ENCODE peak calls at places on chromosomes 2 and 18, in eight cellular contexts. One of them, this sample, is unnamed. For H3K27me3, the result is how much of the 10 kb centered on the place peaks cover.

GRCh38 chr2:7611750-7612149 is 694.5 kb downstream of the RNF144A start:
- DNase-seq in heart left ventricle: no peak
- DNase-seq in mesendoderm: no peak
- DNase-seq in CD4-positive, CD25-positive, alpha-beta regulatory T cell: no peak
- DNase-seq in RWPE2: no peak
- DNase-seq in neuronal stem cell: no peak
- DNase-seq in dorsolateral prefrontal cortex: no peak
- DNase-seq in H7: no peak
- DNase-seq in this sample: no peak

GRCh38 chr18:32049393-32050161 is 31.0 kb downstream of the RNF125 start:
- DNase-seq in heart left ventricle: peak
- DNase-seq in mesendoderm: peak
- DNase-seq in CD4-positive, CD25-positive, alpha-beta regulatory T cell: no peak
- DNase-seq in RWPE2: no peak
- DNase-seq in neuronal stem cell: no peak
- DNase-seq in dorsolateral prefrontal cortex: no peak
- DNase-seq in H7: no peak
- DNase-seq in this sample: peak

GRCh38 chr2:173614265-173614930 is 259.7 kb downstream of the CDCA7 start:
- DNase-seq in heart left ventricle: no peak
- DNase-seq in mesendoderm: no peak
- DNase-seq in CD4-positive, CD25-positive, alpha-beta regulatory T cell: no peak
- DNase-seq in RWPE2: no peak
- DNase-seq in neuronal stem cell: no peak
- DNase-seq in dorsolateral prefrontal cortex: no peak
- DNase-seq in H7: no peak
- DNase-seq in this sample: no peak

GRCh38 chr18:45108754-45109153 is 428.1 kb downstream of the SETBP1 start:
- DNase-seq in heart left ventricle: no peak
- DNase-seq in mesendoderm: peak
- DNase-seq in CD4-positive, CD25-positive, alpha-beta regulatory T cell: no peak
- DNase-seq in RWPE2: no peak
- DNase-seq in neuronal stem cell: no peak
- DNase-seq in dorsolateral prefrontal cortex: no peak
- DNase-seq in H7: no peak
- DNase-seq in this sample: no peak

GRCh38 chr2:86143926-86144685 is 38.1 kb downstream of the PTCD3 start:
- DNase-seq in heart left ventricle: no peak
- DNase-seq in mesendoderm: no peak
- DNase-seq in CD4-positive, CD25-positive, alpha-beta regulatory T cell: no peak
- DNase-seq in RWPE2: no peak
- DNase-seq in neuronal stem cell: no peak
- DNase-seq in dorsolateral prefrontal cortex: no peak
- DNase-seq in H7: no peak
- DNase-seq in this sample: no peak

GRCh38 chr2:239073745-239074530 is 226.1 kb downstream of the TWIST2 start:
- DNase-seq in heart left ventricle: no peak
- DNase-seq in mesendoderm: no peak
- DNase-seq in CD4-positive, CD25-positive, alpha-beta regulatory T cell: no peak
- DNase-seq in RWPE2: no peak
- DNase-seq in neuronal stem cell: no peak
- DNase-seq in dorsolateral prefrontal cortex: no peak
- DNase-seq in H7: no peak
- DNase-seq in this sample: no peak

GRCh38 chr18:74284501-74285004 is 7.2 kb downstream of the CYB5A start:
- DNase-seq in heart left ventricle: no peak
- DNase-seq in mesendoderm: no peak
- DNase-seq in CD4-positive, CD25-positive, alpha-beta regulatory T cell: no peak
- DNase-seq in RWPE2: no peak
- DNase-seq in neuronal stem cell: peak
- DNase-seq in dorsolateral prefrontal cortex: no peak
- DNase-seq in H7: no peak
- DNase-seq in this sample: no peak

GRCh38 chr2:235864746-235865535 is 303.2 kb downstream of the GBX2 start:
- DNase-seq in heart left ventricle: no peak
- DNase-seq in mesendoderm: no peak
- DNase-seq in CD4-positive, CD25-positive, alpha-beta regulatory T cell: no peak
- DNase-seq in RWPE2: no peak
- DNase-seq in neuronal stem cell: no peak
- DNase-seq in dorsolateral prefrontal cortex: no peak
- DNase-seq in H7: peak
- DNase-seq in this sample: no peak

GRCh38 chr2:38932586-38932985 is 42.9 kb downstream of the ARHGEF33 start:
- DNase-seq in heart left ventricle: no peak
- DNase-seq in mesendoderm: no peak
- DNase-seq in CD4-positive, CD25-positive, alpha-beta regulatory T cell: no peak
- DNase-seq in RWPE2: no peak
- DNase-seq in neuronal stem cell: no peak
- DNase-seq in dorsolateral prefrontal cortex: no peak
- DNase-seq in H7: no peak
- DNase-seq in this sample: no peak

GRCh38 chr2:217951521-217952247 is 51.1 kb downstream of the TNS1 start:
- DNase-seq in heart left ventricle: no peak
- DNase-seq in mesendoderm: no peak
- DNase-seq in CD4-positive, CD25-positive, alpha-beta regulatory T cell: no peak
- DNase-seq in RWPE2: peak
- DNase-seq in neuronal stem cell: no peak
- DNase-seq in dorsolateral prefrontal cortex: no peak
- DNase-seq in H7: peak
- DNase-seq in this sample: no peak

GRCh38 chr18:46706968-46707367 is 49.9 kb downstream of the ST8SIA5 start:
- DNase-seq in heart left ventricle: no peak
- DNase-seq in mesendoderm: peak
- DNase-seq in CD4-positive, CD25-positive, alpha-beta regulatory T cell: no peak
- DNase-seq in RWPE2: no peak
- DNase-seq in neuronal stem cell: no peak
- DNase-seq in dorsolateral prefrontal cortex: no peak
- DNase-seq in H7: no peak
- DNase-seq in this sample: no peak

GRCh38 chr2:75415141-75415540 is 145.6 kb downstream of the EVA1A start:
- DNase-seq in heart left ventricle: no peak
- DNase-seq in mesendoderm: no peak
- DNase-seq in CD4-positive, CD25-positive, alpha-beta regulatory T cell: no peak
- DNase-seq in RWPE2: no peak
- DNase-seq in neuronal stem cell: no peak
- DNase-seq in dorsolateral prefrontal cortex: no peak
- DNase-seq in H7: no peak
- DNase-seq in this sample: no peak

GRCh38 chr2:72211359-72211758 is 63.7 kb upstream of the CYP26B1 start:
- DNase-seq in heart left ventricle: no peak
- DNase-seq in mesendoderm: no peak
- DNase-seq in CD4-positive, CD25-positive, alpha-beta regulatory T cell: no peak
- DNase-seq in RWPE2: no peak
- DNase-seq in neuronal stem cell: no peak
- DNase-seq in dorsolateral prefrontal cortex: no peak
- DNase-seq in H7: no peak
- DNase-seq in this sample: no peak

GRCh38 chr2:199136681-199137080 is 321.1 kb downstream of the SATB2 start:
- DNase-seq in heart left ventricle: no peak
- DNase-seq in mesendoderm: no peak
- DNase-seq in CD4-positive, CD25-positive, alpha-beta regulatory T cell: no peak
- DNase-seq in RWPE2: peak
- DNase-seq in neuronal stem cell: no peak
- DNase-seq in dorsolateral prefrontal cortex: no peak
- DNase-seq in H7: no peak
- DNase-seq in this sample: no peak

GRCh38 chr2:209321076-209321475 is 102.8 kb upstream of the MAP2 start:
- DNase-seq in heart left ventricle: no peak
- DNase-seq in mesendoderm: no peak
- DNase-seq in CD4-positive, CD25-positive, alpha-beta regulatory T cell: no peak
- DNase-seq in RWPE2: no peak
- DNase-seq in neuronal stem cell: no peak
- DNase-seq in dorsolateral prefrontal cortex: no peak
- DNase-seq in H7: no peak
- DNase-seq in this sample: no peak

GRCh38 chr2:64288321-64288931 is 144.2 kb upstream of the PELI1 start:
- DNase-seq in heart left ventricle: peak
- DNase-seq in mesendoderm: no peak
- DNase-seq in CD4-positive, CD25-positive, alpha-beta regulatory T cell: no peak
- DNase-seq in RWPE2: no peak
- DNase-seq in neuronal stem cell: no peak
- DNase-seq in dorsolateral prefrontal cortex: no peak
- DNase-seq in H7: no peak
- DNase-seq in this sample: no peak

GRCh38 chr2:75100011-75100680 is 99.2 kb downstream of the TACR1 start:
- DNase-seq in heart left ventricle: no peak
- DNase-seq in mesendoderm: no peak
- DNase-seq in CD4-positive, CD25-positive, alpha-beta regulatory T cell: no peak
- DNase-seq in RWPE2: no peak
- DNase-seq in neuronal stem cell: no peak
- DNase-seq in dorsolateral prefrontal cortex: no peak
- DNase-seq in H7: no peak
- DNase-seq in this sample: no peak

DNA sequence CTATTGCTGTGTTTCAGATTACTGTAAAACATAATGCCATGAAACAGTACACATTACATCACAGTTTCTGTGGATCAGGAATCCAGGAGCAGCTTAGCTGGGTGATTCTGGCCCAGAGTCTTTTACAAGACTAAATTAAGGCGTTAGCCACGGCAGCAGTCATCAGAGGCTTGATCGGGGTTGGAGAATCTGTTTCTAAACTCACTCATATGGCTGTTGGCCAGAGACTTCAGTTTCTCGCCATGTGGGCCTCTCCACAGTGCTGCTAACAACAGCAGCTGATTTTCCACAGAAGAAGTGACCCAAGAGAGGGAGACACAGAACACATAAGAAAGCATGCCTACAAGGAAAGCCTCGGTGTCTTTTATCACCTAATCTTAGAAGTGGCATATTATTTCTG is 89.2 kb upstream of the MYO3B start:
- DNase-seq in heart left ventricle: no peak
- DNase-seq in mesendoderm: no peak
- DNase-seq in CD4-positive, CD25-positive, alpha-beta regulatory T cell: no peak
- DNase-seq in RWPE2: no peak
- DNase-seq in neuronal stem cell: no peak
- DNase-seq in dorsolateral prefrontal cortex: no peak
- DNase-seq in H7: no peak
- DNase-seq in this sample: no peak
- H3K27me3 ChIP-seq in heart left ventricle: under half
- H3K27me3 ChIP-seq in mesendoderm: under half
- H3K27me3 ChIP-seq in CD4-positive, CD25-positive, alpha-beta regulatory T cell: under half
- H3K27me3 ChIP-seq in RWPE2: under half
- H3K27me3 ChIP-seq in neuronal stem cell: under half
- H3K27me3 ChIP-seq in dorsolateral prefrontal cortex: under half
- H3K27me3 ChIP-seq in H7: under half
- H3K27me3 ChIP-seq in this sample: under half

GRCh38 chr2:108235577-108235976 is 4.2 kb upstream of the SULT1C3 start:
- DNase-seq in heart left ventricle: no peak
- DNase-seq in mesendoderm: no peak
- DNase-seq in CD4-positive, CD25-positive, alpha-beta regulatory T cell: no peak
- DNase-seq in RWPE2: no peak
- DNase-seq in neuronal stem cell: no peak
- DNase-seq in dorsolateral prefrontal cortex: no peak
- DNase-seq in H7: no peak
- DNase-seq in this sample: no peak
- H3K27me3 ChIP-seq in heart left ventricle: under half
- H3K27me3 ChIP-seq in mesendoderm: under half
- H3K27me3 ChIP-seq in CD4-positive, CD25-positive, alpha-beta regulatory T cell: under half
- H3K27me3 ChIP-seq in RWPE2: under half
- H3K27me3 ChIP-seq in neuronal stem cell: under half
- H3K27me3 ChIP-seq in dorsolateral prefrontal cortex: under half
- H3K27me3 ChIP-seq in H7: under half
- H3K27me3 ChIP-seq in this sample: under half

GRCh38 chr2:218959761-218960195 is 312 bp downstream of the CDK5R2 start:
- DNase-seq in heart left ventricle: no peak
- DNase-seq in mesendoderm: peak
- DNase-seq in CD4-positive, CD25-positive, alpha-beta regulatory T cell: no peak
- DNase-seq in RWPE2: no peak
- DNase-seq in neuronal stem cell: no peak
- DNase-seq in dorsolateral prefrontal cortex: no peak
- DNase-seq in H7: no peak
- DNase-seq in this sample: no peak

GRCh38 chr2:218961651-218962570 is 2.4 kb downstream of the CDK5R2 start:
- DNase-seq in heart left ventricle: no peak
- DNase-seq in mesendoderm: no peak
- DNase-seq in CD4-positive, CD25-positive, alpha-beta regulatory T cell: no peak
- DNase-seq in RWPE2: no peak
- DNase-seq in neuronal stem cell: no peak
- DNase-seq in dorsolateral prefrontal cortex: no peak
- DNase-seq in H7: peak
- DNase-seq in this sample: no peak

GRCh38 chr2:218962859-218963492 is 3.5 kb downstream of the CDK5R2 start:
- DNase-seq in heart left ventricle: peak
- DNase-seq in mesendoderm: peak
- DNase-seq in CD4-positive, CD25-positive, alpha-beta regulatory T cell: no peak
- DNase-seq in RWPE2: no peak
- DNase-seq in neuronal stem cell: peak
- DNase-seq in dorsolateral prefrontal cortex: peak
- DNase-seq in H7: peak
- DNase-seq in this sample: peak

GRCh38 chr2:218960196-218961165 is 1.0 kb downstream of the CDK5R2 start:
- DNase-seq in heart left ventricle: no peak
- DNase-seq in mesendoderm: no peak
- DNase-seq in CD4-positive, CD25-positive, alpha-beta regulatory T cell: no peak
- DNase-seq in RWPE2: no peak
- DNase-seq in neuronal stem cell: no peak
- DNase-seq in dorsolateral prefrontal cortex: no peak
- DNase-seq in H7: peak
- DNase-seq in this sample: no peak

GRCh38 chr2:218961229-218961628 is 1.8 kb downstream of the CDK5R2 start:
- DNase-seq in heart left ventricle: no peak
- DNase-seq in mesendoderm: no peak
- DNase-seq in CD4-positive, CD25-positive, alpha-beta regulatory T cell: no peak
- DNase-seq in RWPE2: no peak
- DNase-seq in neuronal stem cell: no peak
- DNase-seq in dorsolateral prefrontal cortex: no peak
- DNase-seq in H7: no peak
- DNase-seq in this sample: no peak
- H3K27me3 ChIP-seq in heart left ventricle: half or more
- H3K27me3 ChIP-seq in mesendoderm: under half
- H3K27me3 ChIP-seq in CD4-positive, CD25-positive, alpha-beta regulatory T cell: under half
- H3K27me3 ChIP-seq in RWPE2: under half
- H3K27me3 ChIP-seq in neuronal stem cell: half or more
- H3K27me3 ChIP-seq in dorsolateral prefrontal cortex: half or more
- H3K27me3 ChIP-seq in H7: half or more
- H3K27me3 ChIP-seq in this sample: half or more

GRCh38 chr18:12862467-12862866 is 21.6 kb downstream of the PTPN2 start:
- DNase-seq in heart left ventricle: no peak
- DNase-seq in mesendoderm: peak
- DNase-seq in CD4-positive, CD25-positive, alpha-beta regulatory T cell: no peak
- DNase-seq in RWPE2: no peak
- DNase-seq in neuronal stem cell: no peak
- DNase-seq in dorsolateral prefrontal cortex: no peak
- DNase-seq in H7: peak
- DNase-seq in this sample: no peak

GRCh38 chr18:12862874-12863482 is 21.1 kb downstream of the PTPN2 start:
- DNase-seq in heart left ventricle: no peak
- DNase-seq in mesendoderm: no peak
- DNase-seq in CD4-positive, CD25-positive, alpha-beta regulatory T cell: no peak
- DNase-seq in RWPE2: no peak
- DNase-seq in neuronal stem cell: no peak
- DNase-seq in dorsolateral prefrontal cortex: no peak
- DNase-seq in H7: no peak
- DNase-seq in this sample: no peak

GRCh38 chr18:12863687-12864086 is 20.4 kb downstream of the PTPN2 start:
- DNase-seq in heart left ventricle: no peak
- DNase-seq in mesendoderm: no peak
- DNase-seq in CD4-positive, CD25-positive, alpha-beta regulatory T cell: no peak
- DNase-seq in RWPE2: no peak
- DNase-seq in neuronal stem cell: no peak
- DNase-seq in dorsolateral prefrontal cortex: no peak
- DNase-seq in H7: no peak
- DNase-seq in this sample: no peak

GRCh38 chr18:12860530-12860929 is 23.5 kb downstream of the PTPN2 start:
- DNase-seq in heart left ventricle: no peak
- DNase-seq in mesendoderm: no peak
- DNase-seq in CD4-positive, CD25-positive, alpha-beta regulatory T cell: no peak
- DNase-seq in RWPE2: no peak
- DNase-seq in neuronal stem cell: no peak
- DNase-seq in dorsolateral prefrontal cortex: no peak
- DNase-seq in H7: no peak
- DNase-seq in this sample: no peak

GRCh38 chr18:12861637-12862036 is 22.4 kb downstream of the PTPN2 start:
- DNase-seq in heart left ventricle: no peak
- DNase-seq in mesendoderm: no peak
- DNase-seq in CD4-positive, CD25-positive, alpha-beta regulatory T cell: no peak
- DNase-seq in RWPE2: no peak
- DNase-seq in neuronal stem cell: no peak
- DNase-seq in dorsolateral prefrontal cortex: no peak
- DNase-seq in H7: no peak
- DNase-seq in this sample: no peak
- H3K27me3 ChIP-seq in heart left ventricle: under half
- H3K27me3 ChIP-seq in mesendoderm: under half
- H3K27me3 ChIP-seq in CD4-positive, CD25-positive, alpha-beta regulatory T cell: under half
- H3K27me3 ChIP-seq in RWPE2: under half
- H3K27me3 ChIP-seq in neuronal stem cell: under half
- H3K27me3 ChIP-seq in dorsolateral prefrontal cortex: under half
- H3K27me3 ChIP-seq in H7: under half
- H3K27me3 ChIP-seq in this sample: under half

This sample was measured in left ventricle myocardium inferior.